ENCODE peak calls at places on chromosomes 2 and 18, in four cellular contexts. V is NCI-H524 treated with DMSO at 0.1 percent for 48 hours; Y is AG08395; W is CD8-positive, alpha-beta T cell. Q is an unnamed sample.

GRCh38 chr2:239202343-239202742 is 198.5 kb downstream of the HDAC4 start:
- DNase-seq in V (no peak), Y (no peak), W (no peak), Q (no peak)

GRCh38 chr18:60943297-60943696 is 389.9 kb upstream of the CDH20 start:
- DNase-seq in V (no peak), Y (no peak), W (no peak), Q (no peak)

GRCh38 chr2:40412456-40412855 is 39.4 kb downstream of the SLC8A1 start:
- DNase-seq in V (no peak), Y (peak; percentile 11), W (no peak), Q (no peak)

GRCh38 chr2:230847883-230848388 is 16.8 kb upstream of the ITM2C start:
- DNase-seq in V (no peak), Y (peak; percentile 90), W (peak; percentile 94), Q (peak; percentile 44)

GRCh38 chr2:11681722-11682589 is 12.0 kb upstream of the NTSR2 start:
- DNase-seq in V (no peak), Y (peak; percentile 38), W (peak; percentile 54), Q (no peak)

GRCh38 chr2:42812899-42813479 is 20.6 kb upstream of the HAAO start:
- DNase-seq in V (no peak), Y (no peak), W (no peak), Q (peak; percentile 15)

GRCh38 chr2:120109186-120110061 is 96.5 kb downstream of the EPB41L5 start:
- DNase-seq in V (no peak), Y (peak; percentile 35), W (no peak), Q (peak; percentile 51)

GRCh38 chr2:47504174-47504810 is 101.3 kb downstream of the MSH2 start:
- DNase-seq in V (no peak), Y (no peak), W (no peak), Q (no peak)

GRCh38 chr18:27143580-27144287 is 41.4 kb downstream of the CHST9 start:
- DNase-seq in V (no peak), Y (no peak), W (no peak), Q (no peak)

GRCh38 chr2:14288016-14288415 is 344.5 kb upstream of the LRATD1 start:
- DNase-seq in V (no peak), Y (no peak), W (no peak), Q (peak; percentile 80)

GRCh38 chr2:209556354-209556961 is 132.6 kb downstream of the MAP2 start:
- DNase-seq in V (peak; percentile 55), Y (peak; percentile 65), W (no peak), Q (peak; percentile 20)

GRCh38 chr2:190179754-190180312 is 117.3 kb upstream of the MSTN start:
- DNase-seq in V (no peak), Y (no peak), W (no peak), Q (peak; percentile 24)

GRCh38 chr18:2547477-2548087 is 23.7 kb downstream of the METTL4 start:
- DNase-seq in V (no peak), Y (peak; percentile 51), W (no peak), Q (no peak)

GRCh38 chr2:11127791-11128190 is 27.5 kb upstream of the SLC66A3 start:
- DNase-seq in V (no peak), Y (no peak), W (no peak), Q (peak; percentile 30)

GRCh38 chr2:7919510-7919909 is 762.3 kb upstream of the ID2 start:
- DNase-seq in V (no peak), Y (no peak), W (no peak), Q (no peak)

Q was measured in DMS153.